ENCODE peak calls at places on chromosome 5, in six cellular contexts. Z, S, D, L, G and F are unnamed samples.

GRCh38 chr5:71757590-71758543 is 38.8 kb downstream of the CARTPT start:
- DNase-seq in Z (peak; percentile 83), S (peak; percentile 75), D (peak; percentile 81), L (peak; percentile 67), G (peak; percentile 75), F (peak; percentile 84)

GRCh38 chr5:139138790-139139189 is 59.4 kb downstream of the SIL1 start:
- DNase-seq in Z (peak; percentile 67), S (peak; percentile 56), D (peak; percentile 28), L (peak; percentile 44), G (peak; percentile 39), F (peak; percentile 63)

GRCh38 chr5:172902497-172903472 is 56.4 kb upstream of the RPL26L1 start:
- DNase-seq in Z (peak; percentile 88), S (peak; percentile 91), D (peak; percentile 87), L (peak; percentile 90), G (peak; percentile 61), F (peak; percentile 81)

GRCh38 chr5:40410939-40411635 is 268.6 kb upstream of the PTGER4 start:
- DNase-seq in Z (peak; percentile 37), S (no peak), D (peak; percentile 55), L (no peak), G (no peak), F (no peak)

GRCh38 chr5:62127098-62127736 is 178.8 kb upstream of the KIF2A start:
- DNase-seq in Z (no peak), S (no peak), D (no peak), L (no peak), G (no peak), F (no peak)

GRCh38 chr5:176906126-176906525 is 7.0 kb upstream of the HK3 start:
- DNase-seq in Z (no peak), S (no peak), D (no peak), L (no peak), G (no peak), F (no peak)

GRCh38 chr5:142568271-142568995 is 117.5 kb downstream of the FGF1 start:
- DNase-seq in Z (peak; percentile 65), S (no peak), D (no peak), L (no peak), G (no peak), F (peak; percentile 35)

GRCh38 chr5:103358305-103358996 is 99.9 kb downstream of the MACIR start:
- DNase-seq in Z (no peak), S (no peak), D (no peak), L (no peak), G (no peak), F (no peak)

GRCh38 chr5:174454464-174454863 is 269.9 kb upstream of the MSX2 start:
- DNase-seq in Z (no peak), S (no peak), D (no peak), L (no peak), G (no peak), F (no peak)

GRCh38 chr5:75236322-75237316 is at the start of gene ANKRD31:
- DNase-seq in Z (peak; percentile 93), S (peak; percentile 80), D (peak; percentile 84), L (peak; percentile 43), G (peak; percentile 92), F (peak; percentile 91)

GRCh38 chr5:51383494-51384081 is 340 bp downstream of the ISL1 start:
- DNase-seq in Z (no peak), S (peak; percentile 83), D (peak; percentile 41), L (no peak), G (peak; percentile 35), F (peak; percentile 74)

GRCh38 chr5:154519375-154519774 is 41.3 kb upstream of the HAND1 start:
- DNase-seq in Z (peak; percentile 49), S (no peak), D (no peak), L (no peak), G (no peak), F (peak; percentile 48)

GRCh38 chr5:124747770-124748686 is 1.6 kb upstream of the ZNF608 start:
- DNase-seq in Z (peak; percentile 59), S (peak; percentile 51), D (peak; percentile 47), L (no peak), G (peak; percentile 43), F (no peak)

GRCh38 chr5:124751031-124751430 is 4.6 kb upstream of the ZNF608 start:
- DNase-seq in Z (no peak), S (peak; percentile 90), D (no peak), L (no peak), G (no peak), F (peak; percentile 87)

GRCh38 chr5:124746916-124747769 is 704 bp upstream of the ZNF608 start:
- DNase-seq in Z (peak; percentile 87), S (peak; percentile 98), D (peak; percentile 62), L (peak; percentile 57), G (peak; percentile 93), F (peak; percentile 94)

GRCh38 chr5:124746252-124746915 is at the start of gene ZNF608:
- DNase-seq in Z (peak; percentile 78), S (peak; percentile 75), D (peak; percentile 43), L (peak; percentile 6), G (peak; percentile 77), F (peak; percentile 78)

GRCh38 chr5:124748687-124749594 is 2.5 kb upstream of the ZNF608 start:
- DNase-seq in Z (peak; percentile 80), S (peak; percentile 99), D (peak; percentile 85), L (peak; percentile 81), G (peak; percentile 91), F (peak; percentile 95)
- H3K9ac ChIP-seq in Z (peak overlapping the region; percentile 78), S (peak overlapping the region; percentile 89), D (peak overlapping the region; percentile 57), L (peak overlapping the region; percentile 64), G (no peak overlapping the region), F (peak overlapping the region; percentile 96)

GRCh38 chr5:10288600-10289213 is 19.0 kb downstream of the CMBL start:
- DNase-seq in Z (no peak), S (no peak), D (no peak), L (no peak), G (no peak), F (no peak)
- H3K4me3 ChIP-seq in Z (no peak overlapping the region), S (no peak overlapping the region), D (peak overlapping the region; percentile 25), L (no peak overlapping the region), G (no peak overlapping the region), F (no peak overlapping the region)

GRCh38 chr5:112201141-112201540 is 217.9 kb downstream of the EPB41L4A start:
- DNase-seq in Z (no peak), S (no peak), D (no peak), L (no peak), G (no peak), F (no peak)

GRCh38 chr5:112205840-112206239 is 213.2 kb downstream of the EPB41L4A start:
- DNase-seq in Z (no peak), S (peak; percentile 98), D (no peak), L (no peak), G (peak; percentile 31), F (peak; percentile 84)

GRCh38 chr5:112200132-112200531 is 218.9 kb downstream of the EPB41L4A start:
- DNase-seq in Z (no peak), S (no peak), D (no peak), L (no peak), G (no peak), F (no peak)

GRCh38 chr5:112203229-112203628 is 215.8 kb downstream of the EPB41L4A start:
- DNase-seq in Z (no peak), S (no peak), D (peak; percentile 14), L (no peak), G (no peak), F (no peak)

DNA sequence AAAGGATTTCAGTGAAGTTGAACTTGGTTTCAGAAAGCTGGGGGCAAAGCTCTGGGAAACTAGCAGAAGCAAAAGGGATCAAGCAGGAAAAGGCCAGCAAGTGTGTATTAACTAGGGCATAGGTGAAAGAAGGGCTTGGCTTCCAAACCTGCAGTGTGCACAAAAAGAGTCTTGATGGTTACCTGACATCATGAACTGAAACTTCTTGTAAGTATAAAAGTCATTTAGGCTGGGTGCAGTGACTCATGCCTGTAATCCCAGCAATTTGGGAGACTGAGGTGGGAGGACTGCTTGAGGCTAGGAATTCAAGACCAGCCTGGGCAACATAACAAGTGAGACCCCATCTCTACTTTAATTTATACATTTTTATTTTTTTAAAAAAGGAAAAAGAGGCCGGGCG is 216.4 kb downstream of the EPB41L4A start:
- DNase-seq in Z (no peak), S (no peak), D (no peak), L (no peak), G (no peak), F (no peak)
- H3K27me3 ChIP-seq in Z (peaks cover under 1% of the 10 kb centered on the region), S (no peaks in the 10 kb centered on the region), D (no peaks in the 10 kb centered on the region), L (peaks cover 7% of the 10 kb centered on the region), G (no peaks in the 10 kb centered on the region), F (peaks cover 14% of the 10 kb centered on the region)

DNA sequence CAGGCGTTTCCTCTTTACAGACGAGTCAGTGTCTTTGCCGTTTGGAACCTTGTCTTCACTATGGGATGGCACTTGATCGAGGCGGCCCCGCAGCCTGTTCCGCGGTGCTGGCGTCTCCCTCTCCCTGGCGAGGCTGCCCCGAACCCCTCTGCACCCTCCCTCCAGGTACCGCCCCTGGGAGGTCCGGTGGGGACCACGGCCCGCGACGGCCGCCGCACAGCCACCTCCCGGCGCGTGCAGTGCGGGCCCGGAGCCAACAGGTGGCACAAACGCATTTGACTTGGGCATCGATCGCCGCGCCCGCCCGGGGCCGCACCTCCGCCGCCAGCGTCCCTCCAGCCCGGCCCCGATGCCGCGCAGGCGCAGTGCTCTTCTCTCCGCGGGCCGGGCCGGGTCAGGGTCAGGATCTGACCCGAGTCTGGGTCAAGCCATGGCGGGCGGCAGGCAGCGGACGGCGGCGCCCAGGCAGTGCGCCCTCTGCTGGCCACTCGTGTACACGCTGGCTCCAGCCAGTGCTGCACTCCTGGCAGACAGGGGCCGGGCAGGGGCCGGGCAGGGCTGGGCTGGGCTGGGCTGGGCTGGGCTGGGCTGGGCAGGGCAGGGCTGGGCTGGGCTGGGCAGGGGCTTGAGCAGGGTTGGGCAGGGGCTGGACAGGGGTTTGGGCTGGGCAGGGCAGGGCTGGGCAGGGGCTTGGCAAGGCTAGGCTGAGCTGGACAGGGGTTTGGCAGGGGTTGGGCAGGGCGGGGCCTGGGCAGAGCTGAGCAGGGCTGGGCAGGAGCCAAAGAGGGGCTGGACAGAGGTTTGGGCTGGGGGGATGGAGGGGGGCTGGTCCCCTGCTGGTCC is 155.8 kb upstream of the IRX4 start:
- DNase-seq in Z (peak; percentile 67), S (peak; percentile 94), D (peak; percentile 73), L (peak; percentile 45), G (peak; percentile 97), F (peak; percentile 98)
- H3K9ac ChIP-seq in Z (no peak overlapping the region), S (peak overlapping the region; percentile 50), D (peak overlapping the region; percentile 1), L (no peak overlapping the region), G (no peak overlapping the region), F (no peak overlapping the region)

DNA sequence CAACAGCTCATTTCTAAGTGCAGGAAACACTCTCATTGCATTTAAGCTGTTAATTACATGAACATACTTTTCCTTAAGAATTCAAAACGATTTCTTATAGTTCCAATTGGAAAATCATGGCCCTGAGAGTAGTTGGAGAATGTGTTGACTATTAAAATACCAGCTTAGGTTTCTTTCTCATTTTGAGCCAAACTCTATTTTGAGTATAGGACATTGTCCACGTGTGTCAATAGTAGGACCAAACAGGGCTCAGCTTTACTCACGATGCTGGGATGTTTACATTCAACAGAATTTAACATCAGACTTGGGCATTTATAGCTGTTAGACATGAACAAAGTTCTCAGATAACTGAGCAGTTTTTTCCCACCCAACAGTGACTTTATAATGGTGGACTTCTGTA is 39.6 kb downstream of the ADCY2 start:
- DNase-seq in Z (no peak), S (no peak), D (no peak), L (no peak), G (no peak), F (no peak)
- H3K4me3 ChIP-seq in Z (no peak overlapping the region), S (no peak overlapping the region), D (no peak overlapping the region), L (no peak overlapping the region), G (no peak overlapping the region), F (no peak overlapping the region)